ENCODE peak calls at places on chromosomes 5 and 9, in four cellular contexts. Q is HepG2, J is K562, L is H1. U is an unnamed sample.

GRCh38 chr5:132557425-132557805 is 638 bp downstream of the RAD50 start:
- DNase-seq in Q (peak), J (peak), L (no peak), U (peak)

GRCh38 chr9:91972076-91972626 is 22.1 kb upstream of the ROR2 start:
- DNase-seq in Q (no peak), J (no peak), L (no peak), U (no peak)

GRCh38 chr5:37888476-37888875 is 48.6 kb upstream of the GDNF start:
- DNase-seq in Q (no peak), J (no peak), L (no peak), U (no peak)

GRCh38 chr5:6081727-6082210 is 296.6 kb downstream of the MED10 start:
- DNase-seq in Q (no peak), J (no peak), L (no peak), U (no peak)

GRCh38 chr9:7780261-7780988 is 19.2 kb downstream of the DMAC1 start:
- DNase-seq in Q (no peak), J (no peak), L (no peak), U (no peak)

GRCh38 chr9:75087279-75087823 is 604 bp downstream of the NMRK1 start:
- DNase-seq in Q (peak), J (no peak), L (no peak), U (peak)

GRCh38 chr9:3521961-3522360 is 3.8 kb downstream of the RFX3 start:
- DNase-seq in Q (no peak), J (no peak), L (no peak), U (no peak)

GRCh38 chr5:150137168-150137957 is 18.3 kb downstream of the PDGFRB start:
- DNase-seq in Q (peak), J (no peak), L (no peak), U (no peak)

GRCh38 chr9:6552033-6552737 is 93.3 kb downstream of the GLDC start:
- DNase-seq in Q (peak), J (no peak), L (no peak), U (no peak)

GRCh38 chr9:36985061-36985768 is 48.9 kb downstream of the PAX5 start:
- DNase-seq in Q (no peak), J (no peak), L (no peak), U (no peak)

GRCh38 chr5:58680503-58680902 is 97.6 kb downstream of the RAB3C start:
- DNase-seq in Q (no peak), J (no peak), L (no peak), U (no peak)

GRCh38 chr9:125679597-125680189 is 27.3 kb downstream of the MAPKAP1 start:
- DNase-seq in Q (no peak), J (no peak), L (no peak), U (no peak)

GRCh38 chr9:138117836-138118235 is 240.3 kb downstream of the CACNA1B start:
- DNase-seq in Q (no peak), J (no peak), L (no peak), U (no peak)

GRCh38 chr9:36037580-36038169 is 962 bp downstream of the RECK start:
- DNase-seq in Q (no peak), J (no peak), L (no peak), U (peak)

GRCh38 chr5:142865631-142866030 is 95.5 kb downstream of the ARHGAP26 start:
- DNase-seq in Q (no peak), J (no peak), L (no peak), U (no peak)

GRCh38 chr9:2096376-2096970 is 81.3 kb downstream of the SMARCA2 start:
- DNase-seq in Q (no peak), J (peak), L (no peak), U (no peak)

GRCh38 chr9:123354806-123355508 is 1.0 kb upstream of the CRB2 start:
- DNase-seq in Q (no peak), J (no peak), L (no peak), U (no peak)

GRCh38 chr5:92002875-92003274 is 619.8 kb upstream of the ARRDC3 start:
- DNase-seq in Q (no peak), J (no peak), L (no peak), U (no peak)

GRCh38 chr9:123423036-123423640 is 67.1 kb downstream of the CRB2 start:
- DNase-seq in Q (no peak), J (no peak), L (no peak), U (no peak)

GRCh38 chr5:164578401-164578800 is 1073.0 kb downstream of the MAT2B start:
- DNase-seq in Q (no peak), J (no peak), L (no peak), U (no peak)

GRCh38 chr5:172523146-172523745 is 68.9 kb upstream of the SH3PXD2B start:
- DNase-seq in Q (no peak), J (no peak), L (no peak), U (no peak)

GRCh38 chr9:129313331-129313955 is 135.4 kb upstream of the IER5L start:
- DNase-seq in Q (no peak), J (no peak), L (no peak), U (no peak)

GRCh38 chr9:108168451-108168850 is 678.9 kb upstream of the KLF4 start:
- DNase-seq in Q (no peak), J (no peak), L (no peak), U (no peak)

GRCh38 chr5:179614745-179615144 is 8.7 kb downstream of the HNRNPH1 start:
- DNase-seq in Q (no peak), J (peak), L (no peak), U (no peak)

GRCh38 chr5:155886311-155887031 is 440.5 kb upstream of the SGCD start:
- DNase-seq in Q (no peak), J (no peak), L (no peak), U (no peak)

GRCh38 chr9:92160786-92161185 is 45.6 kb upstream of the SPTLC1 start:
- DNase-seq in Q (no peak), J (no peak), L (no peak), U (no peak)

GRCh38 chr5:179819296-179820126 is 1.2 kb upstream of the SQSTM1 start:
- DNase-seq in Q (peak), J (peak), L (no peak), U (no peak)

GRCh38 chr5:44797723-44798122 is 11.0 kb upstream of the MRPS30 start:
- DNase-seq in Q (no peak), J (no peak), L (no peak), U (no peak)

GRCh38 chr9:6015278-6016157 is at the start of gene RANBP6:
- DNase-seq in Q (peak), J (peak), L (peak), U (peak)

GRCh38 chr5:112146323-112146848 is 272.7 kb downstream of the EPB41L4A start:
- DNase-seq in Q (no peak), J (no peak), L (no peak), U (no peak)

GRCh38 chr9:96420468-96421219 is 2.5 kb upstream of the ZNF367 start:
- DNase-seq in Q (peak), J (no peak), L (peak), U (peak)

GRCh38 chr5:167867281-167867680 is 424.2 kb upstream of the WWC1 start:
- DNase-seq in Q (no peak), J (no peak), L (no peak), U (no peak)
- TF ChIP-seq RFX5 in Q (no peak), J (no peak), L (no peak), U (no peak)

GRCh38 chr5:126594077-126594476 is 942 bp downstream of the ALDH7A1 start:
- DNase-seq in Q (no peak), J (no peak), L (no peak), U (no peak)

GRCh38 chr5:126591549-126591948 is 3.5 kb downstream of the ALDH7A1 start:
- DNase-seq in Q (no peak), J (no peak), L (peak), U (no peak)

GRCh38 chr5:126595486-126596083 is 566 bp upstream of the ALDH7A1 start:
- DNase-seq in Q (no peak), J (no peak), L (no peak), U (no peak)

GRCh38 chr5:126597156-126597555 is 2.1 kb upstream of the ALDH7A1 start:
- DNase-seq in Q (peak), J (no peak), L (no peak), U (peak)

GRCh38 chr5:126594676-126595485 is at the start of gene ALDH7A1:
- DNase-seq in Q (peak), J (peak), L (peak), U (peak)
- TF ChIP-seq PHF8 in Q (peak), J (no peak), L (peak), U (peak)

GRCh38 chr9:133088756-133089155 is 27.0 kb downstream of the CEL start:
- DNase-seq in Q (no peak), J (no peak), L (no peak), U (no peak)

GRCh38 chr9:133090187-133090586 is 28.4 kb downstream of the CEL start:
- DNase-seq in Q (no peak), J (no peak), L (no peak), U (no peak)

GRCh38 chr9:133088146-133088750 is 26.5 kb downstream of the CEL start:
- DNase-seq in Q (no peak), J (no peak), L (no peak), U (no peak)

GRCh38 chr9:133090752-133091325 is 29.1 kb downstream of the CEL start:
- DNase-seq in Q (no peak), J (no peak), L (no peak), U (no peak)

GRCh38 chr9:133089271-133089671 is 27.5 kb downstream of the CEL start:
- DNase-seq in Q (no peak), J (peak), L (no peak), U (peak)
- TF ChIP-seq RFX5 in Q (no peak), J (no peak), L (no peak), U (no peak)

DNA sequence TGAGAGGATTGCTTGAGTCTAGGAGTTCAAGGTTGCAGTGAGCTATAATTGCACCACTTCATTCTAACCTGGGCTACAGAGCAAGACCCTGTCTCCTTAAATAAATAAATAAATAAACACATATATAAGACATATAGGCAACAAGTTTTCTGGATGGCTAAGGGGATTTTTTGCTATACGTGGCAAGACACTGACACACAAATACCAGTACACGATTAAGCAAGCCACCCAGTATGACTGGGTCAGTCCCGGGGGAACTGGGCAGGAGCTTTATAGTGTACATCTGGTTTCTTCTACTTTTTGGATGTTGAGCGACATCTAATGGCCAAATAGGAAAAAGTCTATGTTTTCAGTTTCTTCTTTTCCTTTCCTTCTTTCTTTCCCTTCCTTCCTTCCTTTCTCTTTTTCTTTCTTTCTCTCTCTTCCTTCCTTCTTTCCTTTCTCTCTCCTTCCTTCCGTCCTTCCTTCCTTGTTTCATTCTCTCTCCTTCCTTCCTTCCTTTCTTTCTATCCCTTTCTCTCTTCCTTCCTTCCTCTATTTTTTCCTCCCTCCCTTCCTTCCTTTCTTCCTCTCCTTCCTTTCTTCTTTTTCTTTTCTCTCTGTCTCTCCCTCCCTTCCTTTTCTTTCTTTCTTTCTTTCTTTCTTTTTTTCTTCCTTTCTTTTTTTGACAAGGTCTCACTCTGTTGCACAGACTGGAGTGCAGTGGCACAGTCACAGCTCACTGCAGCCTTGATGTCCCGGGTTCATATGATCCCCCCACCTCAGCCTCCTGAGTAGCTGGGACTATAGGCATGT is 47.0 kb upstream of the PLIN2 start:
- DNase-seq in Q (peak), J (peak), L (no peak), U (peak)
- TF ChIP-seq PHF8 in Q (no peak), J (no peak), L (no peak), U (no peak)

DNA sequence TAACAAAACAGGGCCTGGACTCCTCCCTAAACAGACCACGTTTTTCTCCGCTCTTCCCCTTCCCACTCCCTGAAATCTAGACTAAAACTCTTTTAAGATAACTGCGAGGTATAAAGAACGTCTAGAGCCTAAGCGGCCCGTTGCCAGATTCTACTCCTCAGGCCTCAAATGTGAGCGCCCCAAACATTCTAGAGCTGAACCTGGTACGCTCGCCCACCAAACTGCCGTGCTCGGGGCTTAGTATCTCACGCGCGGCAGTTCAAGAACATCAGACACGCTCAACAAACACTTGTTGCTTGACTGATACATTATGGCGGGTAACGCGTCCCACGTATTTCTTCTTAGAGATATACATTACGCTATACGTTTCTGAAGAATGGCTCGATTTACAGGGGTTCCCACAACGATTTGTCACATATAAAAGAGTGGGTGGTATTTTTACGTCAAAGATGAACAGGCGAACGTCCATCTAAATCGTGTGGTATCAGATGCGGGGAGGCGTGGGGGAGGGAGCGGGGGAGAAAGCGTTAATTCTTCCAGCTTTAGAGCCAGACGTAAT is 557 bp upstream of the SMIM27 start:
- DNase-seq in Q (peak), J (peak), L (no peak), U (peak)
- TF ChIP-seq RFX5 in Q (no peak), J (no peak), L (no peak), U (no peak)

DNA sequence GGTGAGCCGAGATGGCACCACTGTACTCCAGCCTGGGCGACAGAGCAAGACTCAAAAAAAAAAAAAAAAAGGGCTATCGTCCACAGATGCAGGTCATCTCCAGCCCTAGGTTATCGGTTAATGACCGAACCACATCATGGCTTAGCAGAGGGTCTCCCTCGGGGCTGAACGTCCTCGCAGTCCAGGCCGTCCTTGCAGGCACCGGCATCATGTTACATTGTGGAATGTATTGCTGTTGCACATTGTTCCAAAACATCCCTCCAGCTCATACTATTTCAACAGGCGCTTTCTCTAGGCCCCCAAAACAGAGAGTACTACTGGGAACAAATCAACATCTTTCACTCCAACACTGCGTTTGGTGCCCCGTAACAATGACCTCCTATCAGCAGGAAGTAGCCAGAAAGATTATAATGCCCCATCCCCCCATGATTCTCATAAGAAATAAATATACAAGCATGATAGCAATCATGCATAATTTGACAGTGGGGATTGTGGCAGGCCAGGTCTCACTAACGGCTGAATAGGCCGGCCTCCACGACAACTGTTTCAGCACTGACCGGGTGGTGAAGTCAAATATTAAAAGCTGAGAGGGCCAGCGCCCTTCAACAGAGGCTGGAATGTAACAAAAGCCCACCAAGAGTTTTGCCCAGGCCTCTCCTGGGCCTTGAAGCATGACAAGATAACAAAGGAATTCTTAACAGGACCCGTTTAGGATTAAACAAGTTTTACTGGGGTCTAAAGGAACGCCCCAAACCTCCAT is 1.1 kb upstream of the LCN9 start:
- DNase-seq in Q (no peak), J (no peak), L (no peak), U (no peak)
- TF ChIP-seq PHF8 in Q (no peak), J (no peak), L (no peak), U (no peak)

GRCh38 chr9:26833792-26834191 is 58.8 kb downstream of the CAAP1 start:
- DNase-seq in Q (no peak), J (no peak), L (peak), U (no peak)
- TF ChIP-seq RFX5 in Q (no peak), J (no peak), L (no peak), U (no peak)